ENCODE peak calls at places on chromosome X, in eight cellular contexts. U is transverse colon, T is sigmoid colon, H is tibial artery, B is BJ, F is right lobe of liver, G is HL-60, O is IMR-90. Y is an unnamed sample. For H3K27me3, the result is how much of the 10 kb centered on the place peaks cover.

GRCh38 chrX:150202641-150203248 is 160.4 kb upstream of the MAMLD1 start:
- DNase-seq in O (peak), G (peak), H (no peak), B (peak), F (no peak), T (no peak), U (no peak), Y (no peak)

GRCh38 chrX:16484338-16484737 is 165.6 kb upstream of the S100G start:
- DNase-seq in H (no peak), T (no peak), O (peak), B (peak), F (no peak), G (peak), U (no peak), Y (no peak)

GRCh38 chrX:97846718-97847237 is 963.1 kb downstream of the RPA4 start:
- DNase-seq in G (no peak), T (no peak), F (no peak), H (no peak), B (no peak), U (no peak), O (no peak), Y (no peak)

GRCh38 chrX:71911023-71911730 is 532 bp downstream of the NHSL2 start:
- DNase-seq in G (no peak), H (no peak), T (peak), O (no peak), F (no peak), B (no peak), U (peak), Y (peak)

GRCh38 chrX:79361192-79361870 is 5.8 kb downstream of the ITM2A start:
- DNase-seq in T (no peak), G (no peak), H (no peak), O (no peak), B (no peak), F (no peak), U (no peak), Y (no peak)

GRCh38 chrX:7073336-7073735 is 74.2 kb upstream of the STS start:
- DNase-seq in T (no peak), U (no peak), H (no peak), F (no peak), O (no peak), B (no peak), G (no peak), Y (no peak)

GRCh38 chrX:154696328-154697045 is 43.1 kb upstream of the CTAG2 start:
- DNase-seq in G (no peak), T (no peak), H (no peak), F (no peak), B (no peak), U (no peak), O (peak), Y (no peak)

GRCh38 chrX:86263526-86263925 is 115.3 kb downstream of the DACH2 start:
- DNase-seq in U (no peak), F (no peak), O (no peak), G (no peak), B (no peak), T (no peak), H (no peak), Y (no peak)

GRCh38 chrX:119790977-119791436 is 423 bp downstream of the RPL39 start:
- DNase-seq in B (no peak), H (peak), O (peak), F (peak), U (peak), T (no peak), G (no peak), Y (peak)

GRCh38 chrX:129678176-129678880 is 23.6 kb upstream of the APLN start:
- DNase-seq in O (no peak), T (peak), U (peak), H (peak), B (no peak), F (peak), G (peak), Y (no peak)

GRCh38 chrX:72568406-72569092 is 4.1 kb downstream of the HDAC8 start:
- DNase-seq in F (no peak), B (no peak), U (no peak), T (no peak), G (no peak), H (no peak), O (peak), Y (no peak)

GRCh38 chrX:65601126-65601525 is 66.3 kb upstream of the MSN start:
- DNase-seq in U (no peak), B (no peak), T (no peak), G (no peak), O (no peak), H (no peak), F (no peak), Y (no peak)

GRCh38 chrX:19563746-19564145 is 48.4 kb upstream of the MAP3K15 start:
- DNase-seq in T (no peak), U (peak), G (no peak), F (no peak), B (no peak), H (no peak), O (no peak), Y (no peak)

GRCh38 chrX:3815896-3816664 is 102.6 kb upstream of the PRKX start:
- DNase-seq in U (peak), F (peak), O (peak), B (no peak), T (peak), G (peak), H (peak), Y (peak)

GRCh38 chrX:41561045-41561444 is 113.9 kb downstream of the NYX start:
- DNase-seq in G (peak), B (peak), H (no peak), U (no peak), T (no peak), F (no peak), O (peak), Y (no peak)

GRCh38 chrX:110675866-110676265 is 119.8 kb downstream of the CHRDL1 start:
- DNase-seq in B (no peak), H (no peak), G (no peak), F (no peak), U (no peak), O (no peak), T (no peak), Y (no peak)

GRCh38 chrX:10749113-10749512 is 128.7 kb upstream of the MID1 start:
- DNase-seq in B (no peak), U (no peak), O (peak), H (no peak), T (no peak), G (no peak), F (no peak), Y (no peak)

GRCh38 chrX:130575831-130576404 is 174.1 kb downstream of the RBMX2 start:
- DNase-seq in B (no peak), T (no peak), F (peak), O (peak), U (peak), H (peak), G (peak), Y (peak)

GRCh38 chrX:120560405-120560841 is 339 bp downstream of the CUL4B start:
- DNase-seq in T (peak), H (peak), B (no peak), G (peak), U (peak), F (peak), O (peak), Y (peak)

GRCh38 chrX:118823263-118824172 is at the start of gene ZCCHC12:
- DNase-seq in T (peak), H (no peak), F (no peak), B (no peak), O (peak), G (peak), U (peak), Y (peak)

GRCh38 chrX:37943554-37943953 is 62.8 kb upstream of the SYTL5 start:
- DNase-seq in U (no peak), O (no peak), G (no peak), F (no peak), B (no peak), H (no peak), T (no peak), Y (no peak)

GRCh38 chrX:118596428-118596827 is 100.8 kb downstream of the DOCK11 start:
- DNase-seq in T (no peak), O (no peak), H (no peak), F (no peak), G (no peak), U (no peak), B (no peak), Y (no peak)

GRCh38 chrX:49071877-49072711 is 1.7 kb downstream of the PRAF2 start:
- DNase-seq in O (peak), B (peak), F (no peak), U (peak), G (no peak), H (peak), T (peak), Y (no peak)

GRCh38 chrX:20498851-20499635 is 232.3 kb upstream of the RPS6KA3 start:
- DNase-seq in F (no peak), G (no peak), O (peak), B (no peak), U (no peak), T (no peak), H (no peak), Y (no peak)

GRCh38 chrX:79570524-79571240 is 203.5 kb upstream of the ITM2A start:
- DNase-seq in B (no peak), O (no peak), F (no peak), T (no peak), G (no peak), U (no peak), H (no peak), Y (no peak)

GRCh38 chrX:39509157-39509556 is 588.6 kb downstream of the BCOR start:
- DNase-seq in H (no peak), G (no peak), U (no peak), B (no peak), T (no peak), O (no peak), F (no peak), Y (no peak)

GRCh38 chrX:119685225-119686066 is 7.5 kb downstream of the SEPTIN6 start:
- DNase-seq in T (peak), B (no peak), G (peak), O (no peak), H (no peak), U (no peak), F (no peak), Y (no peak)

GRCh38 chrX:151727346-151727745 is 7.2 kb upstream of the CNGA2 start:
- DNase-seq in O (no peak), F (no peak), T (peak), H (no peak), G (no peak), B (no peak), U (no peak), Y (no peak)

GRCh38 chrX:43968347-43968746 is 4.8 kb downstream of the NDP start:
- DNase-seq in B (no peak), U (no peak), F (no peak), G (no peak), T (no peak), H (no peak), O (no peak), Y (no peak)

GRCh38 chrX:115344885-115345653 is 55.6 kb downstream of the LUZP4 start:
- DNase-seq in B (peak), G (no peak), O (peak), F (peak), U (peak), H (peak), T (peak), Y (peak)

GRCh38 chrX:101206471-101206870 is 13.1 kb upstream of the DRP2 start:
- DNase-seq in T (no peak), B (no peak), U (no peak), F (no peak), H (no peak), O (peak), G (no peak), Y (no peak)

GRCh38 chrX:133677123-133678063 is 262.1 kb upstream of the GPC4 start:
- DNase-seq in G (no peak), T (no peak), B (no peak), O (no peak), F (no peak), H (no peak), U (no peak), Y (no peak)

GRCh38 chrX:112513154-112513553 is 166.6 kb downstream of the LHFPL1 start:
- DNase-seq in F (peak), B (no peak), T (no peak), U (no peak), O (peak), H (no peak), G (no peak), Y (no peak)

GRCh38 chrX:11770320-11770719 is 12.3 kb downstream of the MSL3 start:
- DNase-seq in F (no peak), T (no peak), H (no peak), U (peak), O (peak), B (no peak), G (peak), Y (peak)

DNA sequence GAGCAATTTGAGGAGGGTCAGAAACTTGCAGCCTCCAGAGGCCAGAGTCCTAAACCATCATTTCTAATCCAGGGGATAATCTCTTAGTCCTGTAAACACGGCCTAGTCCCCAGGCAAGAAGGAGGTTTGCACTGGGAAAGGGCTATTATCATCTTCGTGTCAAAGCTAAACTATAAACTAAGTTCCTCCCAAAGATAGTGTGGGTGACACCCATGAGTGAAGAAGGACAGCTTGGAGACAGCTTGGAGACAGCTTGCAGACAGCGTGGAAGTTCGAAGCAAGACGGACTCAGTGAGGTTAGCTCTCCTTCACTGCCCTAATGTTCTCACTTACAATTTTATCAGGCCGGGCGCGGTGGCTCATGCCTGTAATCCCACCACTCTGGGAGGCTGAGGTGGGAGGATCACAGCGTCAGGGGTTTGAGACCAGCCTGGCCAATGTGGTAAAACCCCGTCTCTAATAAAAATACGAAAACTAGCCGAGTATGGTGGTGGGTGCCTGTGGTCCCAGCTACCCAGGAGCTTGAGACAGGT is 19.3 kb upstream of the PLCXD1 start:
- DNase-seq in G (no peak), O (no peak), H (no peak), T (no peak), F (peak), U (no peak), B (no peak), Y (peak)
- H3K4me3 ChIP-seq in G (no peak), O (no peak), H (no peak), T (no peak), F (peak), U (no peak), B (no peak), Y (peak)

GRCh38 chrX:131987252-131987651 is 35.9 kb upstream of the STK26 start:
- DNase-seq in T (no peak), H (no peak), F (no peak), B (no peak), G (peak), O (no peak), U (no peak), Y (no peak)
- H3K27me3 ChIP-seq in T (under half), H (under half), F (under half), B (under half), G (under half), O (under half), U (under half), Y (under half)

DNA sequence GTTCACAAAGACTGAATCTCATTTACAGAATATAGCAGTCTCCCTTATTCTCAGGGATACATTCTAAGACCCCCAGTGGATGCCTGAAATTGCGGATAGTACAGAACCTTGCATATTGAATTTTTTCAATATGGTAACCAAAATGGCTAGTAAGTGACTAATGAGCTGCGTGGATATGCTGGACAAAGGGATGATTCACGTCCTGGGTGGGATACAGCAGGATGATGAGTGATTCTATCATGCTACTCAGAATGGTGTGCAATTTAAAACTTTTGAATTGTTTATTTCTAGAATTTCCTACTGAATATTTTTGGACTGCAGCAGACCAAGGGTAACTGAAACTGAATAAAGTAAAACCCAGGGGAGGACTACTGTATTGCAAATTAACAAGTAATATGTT is 66.7 kb downstream of the STAG2 start:
- DNase-seq in F (no peak), G (no peak), U (no peak), O (peak), H (no peak), T (no peak), B (no peak), Y (no peak)
- TF ChIP-seq CTCF in F (no peak), G (no peak), U (no peak), O (no peak), H (no peak), T (no peak), B (no peak), Y (no peak)

GRCh38 chrX:45198706-45199105 is 2.0 kb downstream of the DIPK2B start:
- DNase-seq in T (no peak), G (no peak), F (no peak), B (no peak), O (no peak), H (no peak), U (no peak), Y (no peak)
- H3K4me3 ChIP-seq in T (no peak), G (no peak), F (no peak), B (no peak), O (no peak), H (no peak), U (no peak), Y (no peak)

DNA sequence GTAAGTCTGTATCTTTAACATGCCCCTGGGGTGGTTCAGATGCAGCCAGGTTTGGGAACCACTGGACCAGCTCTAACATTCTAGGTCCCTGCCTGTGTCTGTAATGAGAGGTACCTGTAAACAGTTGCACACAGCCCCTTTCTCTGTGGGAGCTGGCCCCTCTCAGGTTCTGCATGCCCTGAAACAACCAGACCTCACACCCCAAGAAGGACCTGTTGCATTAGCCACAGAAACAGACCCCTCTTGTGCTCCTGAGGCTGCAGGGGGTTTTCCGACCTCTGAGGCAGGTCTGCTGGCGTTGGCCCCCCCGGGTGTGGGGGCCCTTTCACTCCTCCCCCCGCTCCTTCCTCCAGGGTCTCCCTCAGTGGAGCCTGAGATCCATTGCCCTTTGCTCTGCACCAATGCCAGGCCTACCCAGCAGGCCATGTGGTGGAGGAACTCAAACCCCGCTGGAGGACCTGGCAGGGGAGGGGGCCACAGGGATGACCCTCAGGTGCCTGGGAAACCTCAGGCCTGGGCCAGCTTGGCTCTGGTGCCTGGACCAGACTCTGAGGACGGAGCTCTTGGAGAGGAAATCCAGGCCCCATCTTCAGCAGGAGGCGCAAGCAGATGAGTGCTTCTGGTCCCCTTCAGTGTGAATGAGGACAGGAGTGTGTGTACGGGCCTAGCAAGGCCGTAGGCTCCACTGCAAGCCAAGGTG is 61.4 kb upstream of the PJA1 start:
- DNase-seq in U (no peak), T (no peak), B (no peak), O (no peak), F (no peak), H (no peak), G (no peak), Y (no peak)
- H3K27me3 ChIP-seq in U (under half), T (under half), B (under half), O (under half), F (under half), H (under half), G (under half), Y (under half)